ENCODE peak calls at places on chromosomes 7 and 10, in five cellular contexts. C is ecto neural progenitor cell, J is A172, W is RWPE1, O is fibroblast of villous mesenchyme. Z is an unnamed sample.

GRCh38 chr10:109966961-109967738 is 40.6 kb upstream of the ADD3 start:
- DNase-seq in C (no peak), W (no peak), J (peak; percentile 40), O (peak; percentile 76), Z (no peak)

GRCh38 chr10:131946321-131946751 is 35.4 kb downstream of the BNIP3 start:
- DNase-seq in W (peak; percentile 85), O (peak; percentile 75), J (peak; percentile 79), C (no peak), Z (no peak)

GRCh38 chr10:128837478-128837877 is 629.6 kb upstream of the MGMT start:
- DNase-seq in O (no peak), C (no peak), W (no peak), J (no peak), Z (no peak)

GRCh38 chr10:361203-362135 is 226.2 kb downstream of the ZMYND11 start:
- DNase-seq in W (no peak), O (no peak), C (no peak), J (no peak), Z (no peak)

GRCh38 chr7:157508477-157508881 is 171.7 kb downstream of the DNAJB6 start:
- DNase-seq in W (no peak), O (no peak), J (no peak), C (no peak), Z (no peak)

GRCh38 chr7:157318015-157318706 is 18.6 kb upstream of the DNAJB6 start:
- DNase-seq in W (no peak), C (no peak), O (no peak), J (no peak), Z (no peak)

GRCh38 chr7:24494832-24495231 is 78.4 kb upstream of the PALS2 start:
- DNase-seq in O (no peak), C (no peak), J (no peak), W (no peak), Z (no peak)

GRCh38 chr7:28405662-28406061 is 6.7 kb upstream of the CREB5 start:
- DNase-seq in W (peak; percentile 72), O (peak; percentile 71), J (peak; percentile 88), C (no peak), Z (no peak)

GRCh38 chr7:139596626-139597025 is 73.1 kb downstream of the CLEC2L start:
- DNase-seq in O (no peak), C (peak; percentile 30), W (no peak), J (no peak), Z (no peak)

GRCh38 chr7:102024005-102024768 is 206.8 kb downstream of the CUX1 start:
- DNase-seq in W (no peak), O (no peak), C (no peak), J (no peak), Z (no peak)

GRCh38 chr7:1893025-1893424 is 222.9 kb downstream of the ELFN1 start:
- DNase-seq in W (no peak), J (no peak), C (no peak), O (no peak), Z (no peak)

GRCh38 chr10:67618116-67618515 is 77.9 kb downstream of the CTNNA3 start:
- DNase-seq in O (peak; percentile 76), J (no peak), C (no peak), W (no peak), Z (no peak)

GRCh38 chr7:47574473-47575328 is 7.2 kb downstream of the TNS3 start:
- DNase-seq in W (no peak), C (no peak), J (no peak), O (no peak), Z (no peak)

GRCh38 chr7:102933763-102934162 is 21.0 kb downstream of the LRRC17 start:
- DNase-seq in O (peak; percentile 97), W (peak; percentile 75), J (no peak), C (peak; percentile 80), Z (no peak)

GRCh38 chr10:64486149-64486548 is 964.9 kb downstream of the REEP3 start:
- DNase-seq in J (peak; percentile 10), O (peak; percentile 16), C (no peak), W (peak; percentile 2), Z (no peak)

GRCh38 chr7:56125831-56126230 is 9.6 kb upstream of the NUPR2 start:
- DNase-seq in O (no peak), W (no peak), J (no peak), C (no peak), Z (no peak)

GRCh38 chr7:66739953-66740301 is 606 bp upstream of the RABGEF1 start:
- DNase-seq in J (no peak), O (no peak), C (no peak), W (no peak), Z (no peak)

GRCh38 chr7:151275813-151276577 is 27.5 kb upstream of the SMARCD3 start:
- DNase-seq in W (no peak), O (no peak), C (peak; percentile 38), J (no peak), Z (no peak)

GRCh38 chr10:68829952-68830351 is 2.6 kb downstream of the STOX1 start:
- DNase-seq in O (no peak), W (no peak), C (no peak), J (no peak), Z (no peak)

GRCh38 chr7:122974229-122974628 is 21.3 kb downstream of the TAS2R16 start:
- DNase-seq in O (no peak), W (no peak), J (no peak), C (no peak), Z (no peak)

GRCh38 chr7:117323877-117324699 is 1.2 kb upstream of the WNT2 start:
- DNase-seq in O (peak; percentile 88), J (no peak), W (no peak), C (peak; percentile 65), Z (no peak)

Z was measured in T-helper 22 cell.